ENCODE peak calls at places on chromosomes 6 and 20, in seven cellular contexts. One of them, this sample, is unnamed.

GRCh38 chr20:46217583-46217982 is 90.7 kb downstream of the CDH22 start:
- DNase-seq in left ventricle myocardium inferior: no peak
- DNase-seq in fibroblast of mammary gland: no peak
- DNase-seq in NCI-H2171 treated with DMSO at 0.1 percent for 48 hours: no peak
- DNase-seq in NCI-H1092: no peak
- DNase-seq in stimulated activated CD8-positive, alpha-beta memory T cell treated with anti-CD3 and anti-CD28 coated beads, Interleukin-4, amount 100 ng/mL, for 4 hours: no peak
- DNase-seq in KBM-7: no peak
- DNase-seq in this sample: no peak

GRCh38 chr6:40735126-40735920 is 148.2 kb upstream of the LRFN2 start:
- DNase-seq in fibroblast of mammary gland: no peak
- DNase-seq in left ventricle myocardium inferior: no peak
- DNase-seq in NCI-H1092: no peak
- DNase-seq in KBM-7: no peak
- DNase-seq in NCI-H2171 treated with DMSO at 0.1 percent for 48 hours: no peak
- DNase-seq in stimulated activated CD8-positive, alpha-beta memory T cell treated with anti-CD3 and anti-CD28 coated beads, Interleukin-4, amount 100 ng/mL, for 4 hours: no peak
- DNase-seq in this sample: no peak

GRCh38 chr20:45776931-45777330 is 14.8 kb downstream of the WFDC3 start:
- DNase-seq in left ventricle myocardium inferior: no peak
- DNase-seq in NCI-H2171 treated with DMSO at 0.1 percent for 48 hours: no peak
- DNase-seq in stimulated activated CD8-positive, alpha-beta memory T cell treated with anti-CD3 and anti-CD28 coated beads, Interleukin-4, amount 100 ng/mL, for 4 hours: no peak
- DNase-seq in fibroblast of mammary gland: no peak
- DNase-seq in NCI-H1092: no peak
- DNase-seq in KBM-7: no peak
- DNase-seq in this sample: no peak

GRCh38 chr6:7468382-7469081 is 72.9 kb upstream of the DSP start:
- DNase-seq in stimulated activated CD8-positive, alpha-beta memory T cell treated with anti-CD3 and anti-CD28 coated beads, Interleukin-4, amount 100 ng/mL, for 4 hours: no peak
- DNase-seq in KBM-7: peak
- DNase-seq in left ventricle myocardium inferior: peak
- DNase-seq in NCI-H2171 treated with DMSO at 0.1 percent for 48 hours: no peak
- DNase-seq in NCI-H1092: no peak
- DNase-seq in fibroblast of mammary gland: peak
- DNase-seq in this sample: no peak

GRCh38 chr20:63270606-63271325 is 1.8 kb upstream of the ARFGAP1 start:
- DNase-seq in fibroblast of mammary gland: no peak
- DNase-seq in left ventricle myocardium inferior: no peak
- DNase-seq in NCI-H1092: no peak
- DNase-seq in KBM-7: no peak
- DNase-seq in stimulated activated CD8-positive, alpha-beta memory T cell treated with anti-CD3 and anti-CD28 coated beads, Interleukin-4, amount 100 ng/mL, for 4 hours: no peak
- DNase-seq in NCI-H2171 treated with DMSO at 0.1 percent for 48 hours: no peak
- DNase-seq in this sample: no peak

GRCh38 chr6:89254569-89254968 is 37.4 kb upstream of the GABRR1 start:
- DNase-seq in NCI-H1092: no peak
- DNase-seq in stimulated activated CD8-positive, alpha-beta memory T cell treated with anti-CD3 and anti-CD28 coated beads, Interleukin-4, amount 100 ng/mL, for 4 hours: no peak
- DNase-seq in KBM-7: peak
- DNase-seq in NCI-H2171 treated with DMSO at 0.1 percent for 48 hours: no peak
- DNase-seq in left ventricle myocardium inferior: no peak
- DNase-seq in fibroblast of mammary gland: no peak
- DNase-seq in this sample: no peak

GRCh38 chr6:8400663-8401062 is 34.7 kb downstream of the SLC35B3 start:
- DNase-seq in NCI-H1092: no peak
- DNase-seq in stimulated activated CD8-positive, alpha-beta memory T cell treated with anti-CD3 and anti-CD28 coated beads, Interleukin-4, amount 100 ng/mL, for 4 hours: no peak
- DNase-seq in KBM-7: no peak
- DNase-seq in fibroblast of mammary gland: no peak
- DNase-seq in NCI-H2171 treated with DMSO at 0.1 percent for 48 hours: no peak
- DNase-seq in left ventricle myocardium inferior: no peak
- DNase-seq in this sample: no peak

GRCh38 chr6:166910601-166911000 is 45.7 kb downstream of the RNASET2 start:
- DNase-seq in NCI-H2171 treated with DMSO at 0.1 percent for 48 hours: no peak
- DNase-seq in NCI-H1092: no peak
- DNase-seq in fibroblast of mammary gland: peak
- DNase-seq in left ventricle myocardium inferior: no peak
- DNase-seq in KBM-7: no peak
- DNase-seq in stimulated activated CD8-positive, alpha-beta memory T cell treated with anti-CD3 and anti-CD28 coated beads, Interleukin-4, amount 100 ng/mL, for 4 hours: no peak
- DNase-seq in this sample: no peak

GRCh38 chr6:136641166-136641565 is 90.9 kb upstream of the MAP7 start:
- DNase-seq in left ventricle myocardium inferior: no peak
- DNase-seq in stimulated activated CD8-positive, alpha-beta memory T cell treated with anti-CD3 and anti-CD28 coated beads, Interleukin-4, amount 100 ng/mL, for 4 hours: no peak
- DNase-seq in fibroblast of mammary gland: peak
- DNase-seq in KBM-7: no peak
- DNase-seq in NCI-H2171 treated with DMSO at 0.1 percent for 48 hours: no peak
- DNase-seq in NCI-H1092: no peak
- DNase-seq in this sample: no peak

GRCh38 chr6:118325220-118325860 is 222.8 kb upstream of the PLN start:
- DNase-seq in NCI-H2171 treated with DMSO at 0.1 percent for 48 hours: no peak
- DNase-seq in stimulated activated CD8-positive, alpha-beta memory T cell treated with anti-CD3 and anti-CD28 coated beads, Interleukin-4, amount 100 ng/mL, for 4 hours: no peak
- DNase-seq in NCI-H1092: no peak
- DNase-seq in left ventricle myocardium inferior: peak
- DNase-seq in fibroblast of mammary gland: peak
- DNase-seq in KBM-7: no peak
- DNase-seq in this sample: no peak

GRCh38 chr6:105452924-105453756 is 50.3 kb upstream of the PREP start:
- DNase-seq in NCI-H2171 treated with DMSO at 0.1 percent for 48 hours: no peak
- DNase-seq in KBM-7: peak
- DNase-seq in fibroblast of mammary gland: no peak
- DNase-seq in stimulated activated CD8-positive, alpha-beta memory T cell treated with anti-CD3 and anti-CD28 coated beads, Interleukin-4, amount 100 ng/mL, for 4 hours: peak
- DNase-seq in NCI-H1092: no peak
- DNase-seq in left ventricle myocardium inferior: no peak
- DNase-seq in this sample: no peak

GRCh38 chr6:106452628-106453027 is 92.1 kb downstream of the CRYBG1 start:
- DNase-seq in NCI-H2171 treated with DMSO at 0.1 percent for 48 hours: no peak
- DNase-seq in stimulated activated CD8-positive, alpha-beta memory T cell treated with anti-CD3 and anti-CD28 coated beads, Interleukin-4, amount 100 ng/mL, for 4 hours: no peak
- DNase-seq in fibroblast of mammary gland: peak
- DNase-seq in KBM-7: no peak
- DNase-seq in left ventricle myocardium inferior: no peak
- DNase-seq in NCI-H1092: no peak
- DNase-seq in this sample: no peak

GRCh38 chr20:33910529-33911327 is 83.0 kb upstream of the RALY start:
- DNase-seq in KBM-7: no peak
- DNase-seq in NCI-H2171 treated with DMSO at 0.1 percent for 48 hours: no peak
- DNase-seq in left ventricle myocardium inferior: no peak
- DNase-seq in fibroblast of mammary gland: no peak
- DNase-seq in stimulated activated CD8-positive, alpha-beta memory T cell treated with anti-CD3 and anti-CD28 coated beads, Interleukin-4, amount 100 ng/mL, for 4 hours: no peak
- DNase-seq in NCI-H1092: no peak
- DNase-seq in this sample: no peak

GRCh38 chr6:163282672-163283071 is 131.8 kb upstream of the QKI start:
- DNase-seq in KBM-7: no peak
- DNase-seq in left ventricle myocardium inferior: no peak
- DNase-seq in stimulated activated CD8-positive, alpha-beta memory T cell treated with anti-CD3 and anti-CD28 coated beads, Interleukin-4, amount 100 ng/mL, for 4 hours: no peak
- DNase-seq in fibroblast of mammary gland: no peak
- DNase-seq in NCI-H1092: no peak
- DNase-seq in NCI-H2171 treated with DMSO at 0.1 percent for 48 hours: no peak
- DNase-seq in this sample: no peak

GRCh38 chr20:24163501-24163900 is 174.9 kb upstream of the GGTLC1 start:
- DNase-seq in NCI-H2171 treated with DMSO at 0.1 percent for 48 hours: no peak
- DNase-seq in stimulated activated CD8-positive, alpha-beta memory T cell treated with anti-CD3 and anti-CD28 coated beads, Interleukin-4, amount 100 ng/mL, for 4 hours: no peak
- DNase-seq in NCI-H1092: no peak
- DNase-seq in KBM-7: no peak
- DNase-seq in fibroblast of mammary gland: no peak
- DNase-seq in left ventricle myocardium inferior: no peak
- DNase-seq in this sample: no peak

GRCh38 chr20:53037621-53038020 is 65.5 kb downstream of the TSHZ2 start:
- DNase-seq in fibroblast of mammary gland: no peak
- DNase-seq in left ventricle myocardium inferior: no peak
- DNase-seq in NCI-H2171 treated with DMSO at 0.1 percent for 48 hours: no peak
- DNase-seq in stimulated activated CD8-positive, alpha-beta memory T cell treated with anti-CD3 and anti-CD28 coated beads, Interleukin-4, amount 100 ng/mL, for 4 hours: no peak
- DNase-seq in NCI-H1092: no peak
- DNase-seq in KBM-7: no peak
- DNase-seq in this sample: no peak

GRCh38 chr6:47230579-47230978 is 79.1 kb downstream of the TNFRSF21 start:
- DNase-seq in KBM-7: peak
- DNase-seq in left ventricle myocardium inferior: no peak
- DNase-seq in stimulated activated CD8-positive, alpha-beta memory T cell treated with anti-CD3 and anti-CD28 coated beads, Interleukin-4, amount 100 ng/mL, for 4 hours: no peak
- DNase-seq in fibroblast of mammary gland: no peak
- DNase-seq in NCI-H2171 treated with DMSO at 0.1 percent for 48 hours: peak
- DNase-seq in NCI-H1092: no peak
- DNase-seq in this sample: no peak

GRCh38 chr6:96899019-96899418 is 1.3 kb upstream of the NDUFAF4 start:
- DNase-seq in KBM-7: peak
- DNase-seq in NCI-H2171 treated with DMSO at 0.1 percent for 48 hours: peak
- DNase-seq in stimulated activated CD8-positive, alpha-beta memory T cell treated with anti-CD3 and anti-CD28 coated beads, Interleukin-4, amount 100 ng/mL, for 4 hours: no peak
- DNase-seq in left ventricle myocardium inferior: no peak
- DNase-seq in NCI-H1092: peak
- DNase-seq in fibroblast of mammary gland: peak
- DNase-seq in this sample: no peak

GRCh38 chr20:61249626-61250025 is 2.4 kb upstream of the CDH4 start:
- DNase-seq in left ventricle myocardium inferior: no peak
- DNase-seq in KBM-7: no peak
- DNase-seq in NCI-H2171 treated with DMSO at 0.1 percent for 48 hours: no peak
- DNase-seq in NCI-H1092: no peak
- DNase-seq in stimulated activated CD8-positive, alpha-beta memory T cell treated with anti-CD3 and anti-CD28 coated beads, Interleukin-4, amount 100 ng/mL, for 4 hours: no peak
- DNase-seq in fibroblast of mammary gland: no peak
- DNase-seq in this sample: no peak

GRCh38 chr20:44738779-44739477 is 6.7 kb upstream of the KCNK15 start:
- DNase-seq in fibroblast of mammary gland: peak
- DNase-seq in left ventricle myocardium inferior: no peak
- DNase-seq in stimulated activated CD8-positive, alpha-beta memory T cell treated with anti-CD3 and anti-CD28 coated beads, Interleukin-4, amount 100 ng/mL, for 4 hours: no peak
- DNase-seq in NCI-H2171 treated with DMSO at 0.1 percent for 48 hours: peak
- DNase-seq in NCI-H1092: peak
- DNase-seq in KBM-7: peak
- DNase-seq in this sample: peak

GRCh38 chr20:45920795-45921617 is 9.1 kb upstream of the PLTP start:
- DNase-seq in KBM-7: no peak
- DNase-seq in NCI-H2171 treated with DMSO at 0.1 percent for 48 hours: no peak
- DNase-seq in fibroblast of mammary gland: no peak
- DNase-seq in left ventricle myocardium inferior: no peak
- DNase-seq in NCI-H1092: no peak
- DNase-seq in stimulated activated CD8-positive, alpha-beta memory T cell treated with anti-CD3 and anti-CD28 coated beads, Interleukin-4, amount 100 ng/mL, for 4 hours: no peak
- DNase-seq in this sample: no peak

GRCh38 chr6:69584536-69584912 is 212.3 kb downstream of the LMBRD1 start:
- DNase-seq in NCI-H2171 treated with DMSO at 0.1 percent for 48 hours: no peak
- DNase-seq in KBM-7: no peak
- DNase-seq in stimulated activated CD8-positive, alpha-beta memory T cell treated with anti-CD3 and anti-CD28 coated beads, Interleukin-4, amount 100 ng/mL, for 4 hours: no peak
- DNase-seq in NCI-H1092: no peak
- DNase-seq in left ventricle myocardium inferior: no peak
- DNase-seq in fibroblast of mammary gland: no peak
- DNase-seq in this sample: no peak

This sample was measured in iPS DF 6.9.